ENCODE peak calls at places on chromosomes 7 and 10, in nine cellular contexts. A, B, L, C, T, I, J, X and V are unnamed samples.

GRCh38 chr7:29275493-29275892 is 80.9 kb downstream of the CHN2 start:
- DNase-seq in X (no peak), A (no peak), T (no peak), J (no peak), C (no peak), I (no peak), L (no peak), B (no peak), V (no peak)

GRCh38 chr7:50531928-50532327 is 33.3 kb downstream of the DDC start:
- DNase-seq in A (no peak), I (no peak), B (no peak), X (peak; percentile 51), L (no peak), T (no peak), C (no peak), J (no peak), V (no peak)

GRCh38 chr10:30111340-30111980 is 52.1 kb upstream of the JCAD start:
- DNase-seq in J (no peak), I (peak; percentile 9), A (peak; percentile 72), X (peak; percentile 27), C (peak; percentile 24), T (no peak), B (no peak), L (no peak), V (no peak)

GRCh38 chr10:19788075-19788686 is 28.1 kb upstream of the PLXDC2 start:
- DNase-seq in X (peak; percentile 64), J (no peak), T (no peak), I (peak; percentile 66), B (no peak), C (peak; percentile 57), A (peak; percentile 25), L (no peak), V (no peak)

GRCh38 chr7:99597762-99598501 is at the start of gene TMEM225B:
- DNase-seq in B (no peak), A (no peak), L (no peak), X (no peak), I (no peak), T (no peak), C (no peak), J (no peak), V (no peak)

GRCh38 chr10:71600856-71601255 is 118.7 kb downstream of the C10orf105 start:
- DNase-seq in L (no peak), B (no peak), A (peak; percentile 68), I (peak; percentile 38), C (no peak), J (no peak), T (no peak), X (peak; percentile 42), V (no peak)

GRCh38 chr7:150370612-150371071 is 2.0 kb downstream of the REPIN1 start:
- DNase-seq in X (no peak), B (no peak), L (no peak), I (peak; percentile 29), J (no peak), A (peak; percentile 72), C (no peak), T (no peak), V (no peak)

GRCh38 chr10:98667081-98667480 is 220.3 kb upstream of the HPS1 start:
- DNase-seq in B (no peak), X (no peak), A (no peak), I (no peak), L (no peak), J (no peak), T (no peak), C (no peak), V (no peak)

GRCh38 chr7:66474441-66474840 is 154.2 kb upstream of the KCTD7 start:
- DNase-seq in L (no peak), A (no peak), B (no peak), X (no peak), J (no peak), T (no peak), I (no peak), C (no peak), V (no peak)

GRCh38 chr7:79702116-79702515 is 248.6 kb upstream of the MAGI2 start:
- DNase-seq in C (no peak), B (no peak), L (no peak), A (peak; percentile 65), J (no peak), I (peak; percentile 70), X (peak; percentile 82), T (no peak), V (no peak)

GRCh38 chr7:111931016-111931517 is 275.1 kb downstream of the DOCK4 start:
- DNase-seq in T (no peak), J (no peak), L (no peak), B (no peak), X (peak; percentile 33), A (peak; percentile 12), C (no peak), I (peak; percentile 34), V (no peak)

DNA sequence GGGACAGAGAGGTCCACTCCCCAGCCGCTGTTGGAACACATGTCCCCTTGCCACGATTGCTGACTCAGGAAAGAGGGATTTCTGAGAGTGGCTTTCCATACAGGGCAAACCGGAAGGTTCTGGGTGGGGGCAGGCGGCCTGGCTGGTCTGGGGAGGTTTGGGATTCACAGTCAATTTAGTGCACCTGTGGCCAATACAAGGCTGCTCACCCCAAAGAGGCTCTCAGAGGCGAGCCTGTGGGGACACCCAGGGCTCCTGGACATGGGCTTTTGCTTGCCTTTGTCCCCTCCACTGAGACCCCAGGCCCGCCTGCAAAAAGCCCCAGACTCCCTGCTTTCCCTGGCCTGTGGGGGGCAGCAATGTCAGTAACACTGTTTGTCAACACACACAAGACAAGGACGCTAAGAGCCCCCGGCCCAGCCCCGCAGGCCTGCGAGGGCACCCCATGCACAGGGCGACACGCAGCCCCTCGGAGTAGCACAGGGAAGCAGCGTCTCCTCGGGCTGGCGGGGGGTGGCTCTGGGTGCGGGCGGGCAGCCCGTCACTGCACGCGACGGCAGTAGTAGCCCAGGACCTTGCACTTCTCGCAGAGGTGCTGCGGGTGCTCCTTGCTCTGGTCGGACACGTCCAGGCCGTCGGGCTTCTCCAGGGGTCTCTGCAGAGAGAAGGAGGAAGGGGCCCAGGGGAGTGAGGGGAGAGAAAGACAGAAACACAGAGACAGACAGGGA is 38.7 kb downstream of the PPIF start:
- DNase-seq in C (no peak), J (no peak), L (peak; percentile 41), X (no peak), B (no peak), A (no peak), T (peak; percentile 11), I (no peak), V (no peak)
- TF ChIP-seq CTCF in C (no peak), J (no peak), L (no peak), X (no peak), B (no peak), A (peak; percentile 21), T (no peak), I (no peak), V (no peak)

DNA sequence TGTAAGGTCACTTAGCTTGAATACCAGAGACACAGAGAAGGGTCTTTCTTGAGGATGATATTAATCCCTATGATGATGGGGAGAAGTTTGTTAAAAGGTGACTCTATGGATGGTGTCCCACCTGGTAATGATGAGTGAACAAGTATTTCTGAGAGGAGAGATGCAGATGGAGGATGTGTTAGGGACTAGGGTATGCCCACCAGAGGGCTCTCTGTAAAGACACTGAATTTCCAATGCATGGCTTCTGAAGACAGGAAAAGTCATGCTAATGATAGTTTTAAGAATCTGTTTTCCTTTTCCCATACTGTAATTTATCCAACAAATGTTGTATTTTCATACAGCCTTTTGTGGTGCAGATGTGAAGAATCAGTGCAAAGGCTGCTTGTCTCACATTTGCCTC is 1250.9 kb upstream of the CELF2 start:
- DNase-seq in T (no peak), A (no peak), I (no peak), X (peak; percentile 2), L (no peak), C (no peak), B (no peak), J (no peak), V (no peak)
- TF ChIP-seq CTCF in T (no peak), A (no peak), I (no peak), X (no peak), L (no peak), C (no peak), B (no peak), J (no peak), V (no peak)

DNA sequence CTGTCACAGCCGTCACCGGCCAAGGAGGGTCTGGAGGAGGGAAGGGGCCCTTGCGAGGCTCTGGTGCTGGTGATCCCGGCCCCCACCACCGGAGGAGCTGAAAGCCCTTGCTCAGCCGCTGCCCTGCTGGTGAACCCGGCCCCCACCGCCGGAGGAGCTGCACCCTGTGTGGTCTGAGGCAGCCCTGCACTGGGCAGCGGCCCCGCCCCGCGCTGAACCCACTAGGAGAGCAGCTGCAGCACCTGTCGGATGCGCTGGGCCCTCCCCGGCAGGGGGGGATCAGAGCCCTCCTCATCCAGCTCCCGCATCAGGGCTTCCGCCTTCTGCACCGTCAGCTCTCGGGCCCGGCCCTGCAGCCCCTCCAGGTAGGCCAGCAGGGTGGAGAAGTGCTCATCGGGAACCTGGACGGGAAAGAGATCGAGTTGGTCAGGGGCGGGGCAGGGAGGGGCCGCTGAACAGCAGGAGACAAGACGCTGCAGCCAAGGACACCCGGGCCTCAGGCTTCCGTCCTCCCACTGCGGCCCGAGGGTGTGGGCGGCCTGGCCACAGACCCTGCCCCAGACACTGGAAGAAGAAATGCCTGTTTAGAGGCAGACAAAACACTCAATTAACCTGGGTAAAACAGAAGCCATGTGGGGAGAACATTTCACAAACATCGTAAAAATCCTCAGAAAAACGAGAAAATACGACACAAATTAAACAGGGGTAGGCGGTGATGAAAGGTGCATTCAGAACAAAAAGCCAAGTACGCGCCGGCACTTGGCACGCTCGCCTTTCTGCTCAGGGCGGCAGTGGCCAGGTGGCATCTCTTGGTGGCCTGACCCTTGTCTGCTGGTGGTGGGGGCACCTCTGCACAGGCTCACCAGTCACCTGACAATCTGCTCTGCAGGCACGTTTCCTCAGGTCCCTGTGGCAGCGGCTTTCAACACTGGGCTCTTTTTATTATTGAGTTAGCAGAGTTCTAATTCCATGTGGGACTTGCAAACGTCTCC is 14.7 kb downstream of the CYP2W1 start:
- DNase-seq in T (no peak), I (no peak), C (peak; percentile 33), A (no peak), B (no peak), L (no peak), X (no peak), J (no peak), V (no peak)
- TF ChIP-seq CTCF in T (no peak), I (no peak), C (no peak), A (peak; percentile 27), B (no peak), L (no peak), X (no peak), J (no peak), V (no peak)

DNA sequence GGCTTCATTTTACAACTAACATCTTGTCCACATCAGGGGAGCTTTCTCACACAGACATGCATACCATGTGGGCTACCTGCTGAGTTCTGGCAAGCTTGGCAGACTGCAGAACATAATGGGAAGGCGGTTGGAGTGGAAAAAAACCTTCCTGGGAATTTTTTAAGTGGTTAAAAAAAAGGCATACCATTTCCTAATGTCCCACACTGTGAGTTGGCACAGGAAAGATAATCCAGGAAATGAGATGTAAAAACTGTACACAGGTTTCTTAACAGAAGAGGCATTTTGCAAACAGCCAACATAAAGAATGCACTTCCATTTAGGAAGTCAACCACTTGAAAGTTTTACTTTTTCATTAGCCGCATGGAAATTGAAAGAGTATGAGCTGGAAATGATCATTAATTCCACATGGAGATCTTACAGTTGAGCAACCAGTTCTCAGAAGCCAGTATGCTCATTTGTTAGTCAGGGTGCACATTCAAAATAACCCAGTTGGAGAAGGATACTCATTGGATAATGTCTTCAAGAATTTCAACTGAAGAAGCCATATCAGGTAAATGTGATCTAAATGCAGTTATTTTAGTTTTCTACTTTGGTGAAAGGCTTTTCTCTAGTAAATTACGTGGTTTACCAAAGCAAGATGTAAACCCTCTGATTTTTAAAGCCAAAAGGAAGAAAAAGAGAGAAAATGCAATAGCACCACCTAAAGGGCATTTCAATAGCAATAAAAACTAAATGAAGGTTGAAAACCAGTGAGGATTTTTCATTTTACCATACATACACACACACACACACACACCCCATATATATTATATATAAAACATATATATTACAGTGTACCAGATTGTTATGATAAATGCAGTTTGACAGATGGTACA is 194.0 kb downstream of the TAX1BP1 start:
- DNase-seq in J (no peak), L (no peak), T (no peak), C (no peak), I (no peak), A (peak; percentile 36), X (no peak), B (no peak), V (no peak)
- TF ChIP-seq CTCF in J (no peak), L (no peak), T (no peak), C (peak; percentile 29), I (no peak), A (peak; percentile 73), X (no peak), B (peak; percentile 27), V (no peak)